ENCODE peak calls at places on chromosome 2, in four cellular contexts. C is WTC11, K is K562, H is SK-N-SH. D is an unnamed sample.

GRCh38 chr2:130836501-130837174 is at the start of gene ARHGEF4:
- DNase-seq in C (peak; percentile 82), K (peak; percentile 88), H (peak; percentile 89), D (no peak)

GRCh38 chr2:109269956-109270757 is 141.2 kb downstream of the SH3RF3 start:
- DNase-seq in C (no peak), K (no peak), H (no peak), D (no peak)

GRCh38 chr2:195706161-195706900 is 49.3 kb downstream of the SLC39A10 start:
- DNase-seq in C (no peak), K (no peak), H (no peak), D (no peak)

GRCh38 chr2:131121464-131121863 is 16.3 kb downstream of the PLEKHB2 start:
- DNase-seq in C (no peak), K (no peak), H (no peak), D (no peak)

GRCh38 chr2:239160226-239161143 is 240.3 kb downstream of the HDAC4 start:
- DNase-seq in C (no peak), K (no peak), H (no peak), D (no peak)

GRCh38 chr2:118849226-118850170 is 2.0 kb upstream of the EN1 start:
- DNase-seq in C (no peak), K (no peak), H (no peak), D (no peak)

GRCh38 chr2:37387143-37387835 is 42.9 kb downstream of the QPCT start:
- DNase-seq in C (no peak), K (no peak), H (peak; percentile 29), D (no peak)

GRCh38 chr2:106163948-106164580 is 30.0 kb downstream of the UXS1 start:
- DNase-seq in C (no peak), K (no peak), H (no peak), D (no peak)

GRCh38 chr2:73970850-73971471 is 13.7 kb upstream of the TET3 start:
- DNase-seq in C (peak; percentile 20), K (peak; percentile 66), H (peak; percentile 50), D (peak; percentile 88)

GRCh38 chr2:18855027-18855426 is 265.7 kb upstream of the NT5C1B start:
- DNase-seq in C (no peak), K (no peak), H (no peak), D (no peak)

GRCh38 chr2:193476171-193476800 is 1281.6 kb upstream of the TMEFF2 start:
- DNase-seq in C (no peak), K (no peak), H (no peak), D (no peak)

GRCh38 chr2:210399440-210400041 is 77.0 kb downstream of the LANCL1 start:
- DNase-seq in C (no peak), K (no peak), H (no peak), D (no peak)
- TF ChIP-seq USF1 in C (no peak), K (no peak), H (no peak), D (no peak)

GRCh38 chr2:140529706-140530105 is 1601.1 kb downstream of the LRP1B start:
- DNase-seq in C (no peak), K (no peak), H (no peak), D (no peak)

GRCh38 chr2:140528982-140529381 is 1601.8 kb downstream of the LRP1B start:
- DNase-seq in C (no peak), K (no peak), H (no peak), D (no peak)

GRCh38 chr2:140526575-140526974 is 1604.2 kb downstream of the LRP1B start:
- DNase-seq in C (no peak), K (no peak), H (no peak), D (no peak)
- TF ChIP-seq USF1 in C (no peak), K (no peak), H (no peak), D (no peak)

GRCh38 chr2:133286326-133286922 is 281.8 kb downstream of the NCKAP5 start:
- DNase-seq in C (no peak), K (no peak), H (no peak), D (no peak)

GRCh38 chr2:133292267-133292666 is 276.0 kb downstream of the NCKAP5 start:
- DNase-seq in C (no peak), K (no peak), H (no peak), D (no peak)

GRCh38 chr2:133293544-133294270 is 274.6 kb downstream of the NCKAP5 start:
- DNase-seq in C (no peak), K (no peak), H (no peak), D (no peak)

GRCh38 chr2:133287709-133288108 is 280.6 kb downstream of the NCKAP5 start:
- DNase-seq in C (no peak), K (no peak), H (no peak), D (no peak)
- TF ChIP-seq USF1 in C (no peak), K (no peak), H (no peak), D (no peak)

DNA sequence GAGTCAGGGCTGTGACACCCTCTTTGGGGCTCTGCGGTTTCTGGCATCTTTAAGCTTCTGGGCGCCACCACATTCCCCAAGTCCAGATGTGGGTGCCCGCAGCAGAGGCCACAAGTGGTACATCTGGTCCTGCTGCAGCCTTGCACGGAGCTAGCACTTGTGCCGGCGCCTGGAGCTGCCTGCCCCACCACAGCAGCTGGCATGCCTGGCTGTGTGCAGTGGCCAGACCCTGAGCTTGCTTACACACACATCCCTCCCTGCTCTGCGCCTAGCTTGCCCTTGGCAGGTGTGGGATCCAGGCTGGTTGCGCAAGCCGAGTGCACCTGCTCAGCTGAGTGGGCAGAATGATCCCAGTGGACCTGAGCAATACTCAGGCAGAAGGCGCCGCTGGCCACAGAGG is 27.3 kb downstream of the SLC4A10 start:
- DNase-seq in C (no peak), K (no peak), H (no peak), D (no peak)
- TF ChIP-seq USF1 in C (no peak), K (no peak), H (no peak), D (no peak)

GRCh38 chr2:28318462-28319117 is 74.1 kb upstream of the FOSL2 start:
- DNase-seq in C (no peak), K (no peak), H (no peak), D (no peak)
- TF ChIP-seq USF1 in C (no peak), K (no peak), H (no peak), D (no peak)

GRCh38 chr2:102060792-102061191 is 69.0 kb downstream of the IL1R2 start:
- DNase-seq in C (no peak), K (no peak), H (no peak), D (no peak)

GRCh38 chr2:102062802-102063201 is 71.0 kb downstream of the IL1R2 start:
- DNase-seq in C (no peak), K (no peak), H (no peak), D (no peak)

GRCh38 chr2:102063360-102063947 is 71.7 kb downstream of the IL1R2 start:
- DNase-seq in C (no peak), K (no peak), H (no peak), D (no peak)

GRCh38 chr2:102061286-102061699 is 69.5 kb downstream of the IL1R2 start:
- DNase-seq in C (no peak), K (no peak), H (no peak), D (no peak)

GRCh38 chr2:102061962-102062795 is 70.4 kb downstream of the IL1R2 start:
- DNase-seq in C (no peak), K (no peak), H (no peak), D (no peak)
- TF ChIP-seq USF1 in C (no peak), K (no peak), H (no peak), D (no peak)

GRCh38 chr2:102155703-102156515 is 13.4 kb downstream of the IL1R1 start:
- DNase-seq in C (no peak), K (no peak), H (no peak), D (no peak)
- TF ChIP-seq USF1 in C (no peak), K (no peak), H (no peak), D (no peak)